ENCODE peak calls at places on chromosomes 4 and X, in five cellular contexts. X is H1, G is breast epithelium, V is tibial nerve, N is adrenal gland. K is an unnamed sample.

GRCh38 chr4:86730310-86730709 is 118.9 kb downstream of the SLC10A6 start:
- DNase-seq in X (peak), G (no peak), V (no peak), N (no peak), K (no peak)

GRCh38 chrX:22652596-22652995 is 347.2 kb upstream of the DDX53 start:
- DNase-seq in X (peak), G (no peak), V (no peak), N (peak), K (no peak)

GRCh38 chr4:7110546-7110945 is 42.7 kb upstream of the GRPEL1 start:
- DNase-seq in X (no peak), G (no peak), V (no peak), N (no peak), K (no peak)

GRCh38 chr4:64516176-64516575 is 106.9 kb upstream of the TECRL start:
- DNase-seq in X (no peak), G (no peak), V (no peak), N (no peak), K (no peak)

GRCh38 chrX:134020910-134021309 is 35.5 kb upstream of the GPC3 start:
- DNase-seq in X (no peak), G (no peak), V (no peak), N (no peak), K (no peak)

GRCh38 chr4:95284668-95285067 is 264.1 kb downstream of the UNC5C start:
- DNase-seq in X (no peak), G (no peak), V (no peak), N (no peak), K (no peak)

GRCh38 chr4:87938746-87939145 is 36.8 kb upstream of the SPP1 start:
- DNase-seq in X (no peak), G (no peak), V (no peak), N (no peak), K (no peak)

GRCh38 chrX:150768132-150768485 is 74.9 kb downstream of the MTMR1 start:
- DNase-seq in X (no peak), G (no peak), V (no peak), N (no peak), K (no peak)

GRCh38 chr4:23888421-23889319 is 1.2 kb downstream of the PPARGC1A start:
- DNase-seq in X (no peak), G (no peak), V (no peak), N (peak), K (no peak)

GRCh38 chr4:168610911-168611530 is 114.2 kb downstream of the PALLD start:
- DNase-seq in X (no peak), G (no peak), V (no peak), N (no peak), K (no peak)

GRCh38 chrX:55056820-55057690 is 17.8 kb upstream of the PAGE2B start:
- DNase-seq in X (no peak), G (no peak), V (no peak), N (peak), K (no peak)

GRCh38 chrX:71909956-71910355 is 689 bp upstream of the NHSL2 start:
- DNase-seq in X (peak), G (no peak), V (peak), N (no peak), K (no peak)

GRCh38 chr4:163554870-163555465 is 60.5 kb downstream of the TMA16 start:
- DNase-seq in X (no peak), G (no peak), V (no peak), N (no peak), K (no peak)

GRCh38 chrX:12563121-12563520 is 228.1 kb upstream of the PRPS2 start:
- DNase-seq in X (no peak), G (no peak), V (no peak), N (no peak), K (no peak)

GRCh38 chrX:153333821-153334653 is at the start of gene ZNF275:
- DNase-seq in X (peak), G (peak), V (peak), N (peak), K (peak)
- TF ChIP-seq POLR2A in X (no peak), G (no peak), V (no peak), N (peak), K (peak)

DNA sequence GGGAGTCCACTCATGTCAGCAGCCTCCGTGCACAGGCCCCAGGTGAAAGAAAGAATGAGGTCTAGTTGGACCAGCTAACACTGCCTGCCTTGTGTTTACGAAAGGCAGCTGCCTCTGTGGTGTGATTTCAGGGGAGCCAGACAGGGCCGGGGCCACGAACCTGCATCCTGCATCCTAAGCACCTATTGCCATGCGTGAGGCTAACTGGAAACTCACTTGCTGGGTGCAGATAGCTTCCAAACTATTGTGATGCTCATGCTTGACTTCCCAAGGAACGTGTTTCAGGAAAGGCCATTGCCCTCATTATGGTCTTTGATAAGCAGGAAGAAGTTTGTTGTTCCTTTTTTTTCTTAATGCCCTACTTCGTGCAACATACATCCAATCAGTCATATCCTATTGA is 2.3 kb upstream of the IRF2 start:
- DNase-seq in X (no peak), G (no peak), V (no peak), N (no peak), K (no peak)
- TF ChIP-seq POLR2A in X (no peak), G (no peak), V (no peak), N (no peak), K (no peak)

GRCh38 chr4:125085-125820 is 952 bp downstream of the ZNF718 start:
- DNase-seq in X (peak), G (peak), V (no peak), N (peak), K (no peak)

GRCh38 chr4:125833-126232 is 1.5 kb downstream of the ZNF718 start:
- DNase-seq in X (peak), G (no peak), V (no peak), N (no peak), K (no peak)

GRCh38 chr4:120616-121015 is 3.7 kb upstream of the ZNF718 start:
- DNase-seq in X (peak), G (no peak), V (no peak), N (no peak), K (no peak)

GRCh38 chr4:121408-122084 is 2.8 kb upstream of the ZNF718 start:
- DNase-seq in X (peak), G (no peak), V (no peak), N (no peak), K (no peak)

DNA sequence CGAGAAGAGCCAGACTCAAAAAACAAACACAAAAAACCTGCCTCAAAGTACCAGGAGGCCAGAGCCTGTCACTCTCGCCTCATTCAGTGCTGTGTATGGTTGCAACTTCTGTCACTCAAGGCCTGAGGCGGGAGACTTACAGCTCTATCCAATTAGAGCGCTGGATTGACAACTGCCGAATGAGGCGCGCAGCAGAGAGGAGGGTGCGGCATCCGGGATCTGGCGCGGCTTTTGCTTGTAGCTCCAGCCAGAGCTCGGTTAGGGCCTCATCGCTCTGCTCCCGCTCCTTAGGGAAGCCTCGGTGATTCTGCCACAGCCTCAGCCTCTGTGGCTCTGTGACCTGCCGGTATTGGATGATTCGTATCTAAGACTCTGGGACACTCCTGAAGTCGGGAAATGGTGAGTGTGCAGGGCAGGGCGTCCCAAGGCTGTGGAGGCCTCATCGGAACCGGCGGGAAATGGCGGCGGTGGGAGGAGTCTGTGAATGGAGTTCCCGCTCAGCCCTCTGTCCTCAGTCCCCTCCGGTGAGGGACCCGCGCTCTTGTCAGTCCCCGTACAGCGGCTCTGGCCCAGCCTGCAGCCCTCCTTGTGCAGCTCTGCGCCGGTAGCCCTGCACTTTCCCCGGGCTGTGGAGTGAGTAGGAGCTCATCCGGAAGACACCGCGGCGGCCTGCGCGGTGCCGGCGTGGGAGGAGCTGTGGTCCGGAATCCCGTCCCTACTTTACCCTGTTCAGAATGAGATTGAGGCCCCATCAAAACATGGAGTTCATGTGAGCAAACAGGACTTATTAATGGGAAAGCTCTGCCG is at the start of gene ZNF718:
- DNase-seq in X (peak), G (peak), V (peak), N (peak), K (no peak)
- TF ChIP-seq POLR2A in X (peak), G (peak), V (peak), N (peak), K (no peak)

GRCh38 chr4:38795087-38795486 is 9.5 kb downstream of the TLR1 start:
- DNase-seq in X (no peak), G (no peak), V (no peak), N (no peak), K (no peak)
- TF ChIP-seq POLR2A in X (no peak), G (no peak), V (no peak), N (no peak), K (no peak)